ENCODE peak calls at places on chromosomes 16 and 17, in six cellular contexts. U is activated CD8-positive, alpha-beta memory T cell treated with anti-CD3 and anti-CD28 coated beads for 1 hour; S is mucosa of descending colon; Q is nephron progenitor cell; W is KG1; H is activated CD8-positive, alpha-beta T cell treated with anti-CD3 and anti-CD28 coated beads, Interleukin-2, amount 10 ng/mL, durations not matched to agents 7 days and 5 days. I is an unnamed sample.

GRCh38 chr16:12097523-12098428 is 121.2 kb downstream of the SNX29 start:
- DNase-seq in U (no peak), S (no peak), Q (no peak), W (no peak), H (no peak), I (no peak)

GRCh38 chr16:64981568-64982281 is 140.1 kb downstream of the CDH11 start:
- DNase-seq in U (no peak), S (no peak), Q (no peak), W (no peak), H (no peak), I (no peak)

GRCh38 chr17:57570740-57571344 is 174.3 kb downstream of the CCDC182 start:
- DNase-seq in U (no peak), S (no peak), Q (no peak), W (no peak), H (no peak), I (no peak)

GRCh38 chr17:50478391-50479361 is at the start of gene RSAD1:
- DNase-seq in U (peak), S (peak), Q (peak), W (peak), H (peak), I (peak)

GRCh38 chr17:19644493-19645210 is 3.9 kb upstream of the ALDH3A2 start:
- DNase-seq in U (no peak), S (no peak), Q (no peak), W (no peak), H (no peak), I (no peak)

GRCh38 chr16:88334517-88335149 is 48.1 kb upstream of the ZNF469 start:
- DNase-seq in U (no peak), S (no peak), Q (no peak), W (no peak), H (no peak), I (no peak)

GRCh38 chr17:70080541-70081347 is 5.7 kb downstream of the KCNJ16 start:
- DNase-seq in U (no peak), S (no peak), Q (no peak), W (no peak), H (no peak), I (no peak)

GRCh38 chr16:24124291-24124690 is 131.8 kb upstream of the CACNG3 start:
- DNase-seq in U (no peak), S (no peak), Q (no peak), W (no peak), H (no peak), I (no peak)

GRCh38 chr16:83116274-83116892 is 489.6 kb downstream of the CDH13 start:
- DNase-seq in U (no peak), S (no peak), Q (no peak), W (no peak), H (no peak), I (no peak)

GRCh38 chr17:64001763-64002529 is 3.8 kb downstream of the PRR29 start:
- DNase-seq in U (no peak), S (no peak), Q (no peak), W (no peak), H (no peak), I (no peak)

GRCh38 chr16:71943887-71944286 is 48.6 kb downstream of the IST1 start:
- DNase-seq in U (no peak), S (no peak), Q (no peak), W (no peak), H (no peak), I (no peak)

GRCh38 chr16:89506791-89507191 is 1.4 kb upstream of the SPG7 start:
- DNase-seq in U (no peak), S (peak), Q (no peak), W (no peak), H (peak), I (no peak)

GRCh38 chr16:68146583-68146982 is 61.4 kb downstream of the NFATC3 start:
- DNase-seq in U (no peak), S (no peak), Q (no peak), W (no peak), H (no peak), I (no peak)

GRCh38 chr17:75983501-75984181 is 4.6 kb downstream of the TEN1 start:
- DNase-seq in U (no peak), S (peak), Q (no peak), W (no peak), H (no peak), I (no peak)

GRCh38 chr17:52145496-52145895 is 13.0 kb downstream of the CA10 start:
- DNase-seq in U (no peak), S (no peak), Q (no peak), W (no peak), H (no peak), I (no peak)

GRCh38 chr16:20291807-20292206 is 35.5 kb downstream of the GP2 start:
- DNase-seq in U (no peak), S (no peak), Q (no peak), W (no peak), H (no peak), I (no peak)

GRCh38 chr16:7004266-7004665 is 328.4 kb upstream of the RBFOX1 start:
- DNase-seq in U (no peak), S (no peak), Q (no peak), W (no peak), H (no peak), I (no peak)

GRCh38 chr17:73492125-73492801 is 152.0 kb downstream of the SDK2 start:
- DNase-seq in U (no peak), S (no peak), Q (no peak), W (no peak), H (no peak), I (no peak)

GRCh38 chr16:85289760-85290625 is 177.7 kb upstream of the CIBAR2 start:
- DNase-seq in U (no peak), S (no peak), Q (no peak), W (no peak), H (no peak), I (no peak)

GRCh38 chr17:2386400-2387085 is 14.3 kb downstream of the MNT start:
- DNase-seq in U (no peak), S (peak), Q (no peak), W (no peak), H (no peak), I (no peak)

GRCh38 chr17:1067282-1067956 is 70.5 kb downstream of the TIMM22 start:
- DNase-seq in U (no peak), S (peak), Q (no peak), W (no peak), H (no peak), I (no peak)

GRCh38 chr16:26396511-26397235 is 670.1 kb upstream of the C16orf82 start:
- DNase-seq in U (no peak), S (no peak), Q (peak), W (no peak), H (no peak), I (no peak)

GRCh38 chr16:87469186-87469585 is 23.6 kb downstream of the ZCCHC14 start:
- DNase-seq in U (no peak), S (no peak), Q (no peak), W (no peak), H (no peak), I (no peak)

GRCh38 chr16:12917653-12918052 is 16.3 kb downstream of the SHISA9 start:
- DNase-seq in U (no peak), S (no peak), Q (no peak), W (no peak), H (no peak), I (no peak)

GRCh38 chr16:89395150-89396142 is 94.9 kb downstream of the ANKRD11 start:
- DNase-seq in U (no peak), S (peak), Q (peak), W (no peak), H (no peak), I (no peak)

GRCh38 chr17:48128411-48128810 is 20.8 kb downstream of the SNX11 start:
- DNase-seq in U (no peak), S (no peak), Q (no peak), W (no peak), H (no peak), I (no peak)

GRCh38 chr17:31803494-31804213 is 55.4 kb downstream of the COPRS start:
- DNase-seq in U (no peak), S (no peak), Q (no peak), W (no peak), H (no peak), I (no peak)

GRCh38 chr16:69069504-69069903 is 35.9 kb upstream of the HAS3 start:
- DNase-seq in U (no peak), S (no peak), Q (no peak), W (no peak), H (no peak), I (no peak)

GRCh38 chr17:47967607-47968252 is 3.2 kb upstream of the CDK5RAP3 start:
- DNase-seq in U (no peak), S (no peak), Q (no peak), W (no peak), H (no peak), I (no peak)

GRCh38 chr17:36529121-36529520 is 5.5 kb downstream of the MYO19 start:
- DNase-seq in U (no peak), S (no peak), Q (no peak), W (no peak), H (no peak), I (no peak)

GRCh38 chr16:86016201-86016965 is 117.4 kb downstream of the IRF8 start:
- DNase-seq in U (peak), S (no peak), Q (peak), W (peak), H (peak), I (no peak)

GRCh38 chr16:85253127-85253941 is 141.1 kb upstream of the CIBAR2 start:
- DNase-seq in U (peak), S (no peak), Q (peak), W (peak), H (peak), I (no peak)

GRCh38 chr16:57764341-57765159 is 29.0 kb downstream of the KATNB1 start:
- DNase-seq in U (no peak), S (peak), Q (peak), W (no peak), H (peak), I (no peak)

GRCh38 chr16:87457724-87458423 is 35.0 kb downstream of the ZCCHC14 start:
- DNase-seq in U (no peak), S (no peak), Q (no peak), W (no peak), H (no peak), I (no peak)

GRCh38 chr16:80015566-80015965 is 415.0 kb upstream of the MAF start:
- DNase-seq in U (no peak), S (no peak), Q (no peak), W (no peak), H (no peak), I (no peak)

GRCh38 chr17:6683730-6684459 is 29.3 kb downstream of the SLC13A5 start:
- DNase-seq in U (no peak), S (peak), Q (no peak), W (no peak), H (no peak), I (no peak)

GRCh38 chr17:66834919-66835454 is at the start of gene CACNG5:
- DNase-seq in U (no peak), S (no peak), Q (peak), W (no peak), H (no peak), I (no peak)

GRCh38 chr17:15262291-15263205 is 2.6 kb downstream of the PMP22 start:
- DNase-seq in U (no peak), S (peak), Q (peak), W (no peak), H (no peak), I (peak)